ENCODE peak calls at places on chromosomes 5 and 9, in eight cellular contexts. M, L, Y, H, X, F, O and G are unnamed samples.

GRCh38 chr9:136700959-136701664 is 11.3 kb upstream of the DIPK1B start:
- DNase-seq in M (no peak), X (no peak), L (no peak), F (peak; percentile 67), H (no peak), Y (peak; percentile 27), O (no peak), G (peak; percentile 69)

GRCh38 chr5:18553269-18553668 is 919.0 kb downstream of the TAF11L14 start:
- DNase-seq in F (no peak), L (no peak), H (no peak), M (no peak), O (no peak), Y (no peak), X (no peak), G (no peak)

GRCh38 chr5:141919218-141920129 is 4.2 kb upstream of the DELE1 start:
- DNase-seq in M (no peak), F (no peak), O (no peak), Y (no peak), L (no peak), H (no peak), X (no peak), G (no peak)

GRCh38 chr9:131273146-131273545 is 3.2 kb downstream of the FAM78A start:
- DNase-seq in Y (no peak), F (no peak), H (no peak), O (no peak), M (no peak), L (no peak), X (no peak), G (no peak)

GRCh38 chr5:62596096-62596495 is 17.5 kb downstream of the LRRC70 start:
- DNase-seq in L (no peak), M (no peak), X (no peak), Y (no peak), F (no peak), O (no peak), H (no peak), G (no peak)

GRCh38 chr5:56148453-56148971 is 84.6 kb downstream of the ANKRD55 start:
- DNase-seq in X (no peak), H (no peak), M (no peak), O (no peak), L (no peak), F (peak; percentile 43), Y (no peak), G (no peak)

GRCh38 chr9:137484551-137485315 is 25.6 kb upstream of the NSMF start:
- DNase-seq in L (no peak), F (no peak), O (no peak), H (no peak), Y (no peak), M (no peak), X (no peak), G (no peak)

GRCh38 chr5:143842920-143843319 is 31.0 kb downstream of the HMHB1 start:
- DNase-seq in X (no peak), M (no peak), L (no peak), O (no peak), F (no peak), H (no peak), Y (no peak), G (no peak)

GRCh38 chr9:242461-243080 is 27.9 kb downstream of the DOCK8 start:
- DNase-seq in Y (no peak), F (no peak), M (no peak), H (no peak), X (no peak), L (no peak), O (no peak), G (no peak)

GRCh38 chr9:97386265-97386633 is 25.6 kb upstream of the TDRD7 start:
- DNase-seq in L (no peak), X (no peak), H (no peak), F (no peak), M (no peak), O (no peak), Y (no peak), G (no peak)

GRCh38 chr5:439636-440035 is 3.3 kb upstream of the EXOC3 start:
- DNase-seq in X (no peak), L (no peak), H (no peak), O (no peak), M (no peak), F (no peak), Y (no peak), G (no peak)

GRCh38 chr5:87268970-87269377 is 1.3 kb downstream of the RASA1 start:
- DNase-seq in H (no peak), O (no peak), X (no peak), M (no peak), Y (no peak), L (no peak), F (no peak), G (no peak)

GRCh38 chr5:179195561-179196419 is 135.6 kb downstream of the ZNF354C start:
- DNase-seq in M (no peak), Y (no peak), H (no peak), F (no peak), X (no peak), L (no peak), O (no peak), G (no peak)

GRCh38 chr9:136858844-136859757 is 7.0 kb downstream of the MAMDC4 start:
- DNase-seq in H (no peak), O (no peak), X (no peak), M (no peak), Y (no peak), F (no peak), L (no peak), G (no peak)

GRCh38 chr5:136408996-136409395 is 43.7 kb upstream of the TRPC7 start:
- DNase-seq in X (no peak), L (no peak), O (no peak), F (no peak), H (no peak), M (no peak), Y (no peak), G (no peak)

GRCh38 chr5:2996687-2997086 is 245.2 kb upstream of the IRX2 start:
- DNase-seq in H (no peak), M (no peak), O (no peak), L (no peak), Y (no peak), F (no peak), X (no peak), G (no peak)

GRCh38 chr9:114633452-114634089 is 22.5 kb downstream of the TMEM268 start:
- DNase-seq in F (no peak), M (no peak), H (no peak), X (no peak), O (no peak), Y (no peak), L (no peak), G (no peak)

GRCh38 chr9:108040783-108041182 is 551.2 kb upstream of the KLF4 start:
- DNase-seq in F (no peak), H (no peak), O (no peak), L (no peak), M (no peak), Y (no peak), X (no peak), G (no peak)

GRCh38 chr5:17005087-17005828 is 69.2 kb upstream of the MYO10 start:
- DNase-seq in O (no peak), Y (no peak), L (no peak), F (no peak), X (no peak), M (no peak), H (no peak), G (no peak)

GRCh38 chr5:111013011-111013410 is 58.5 kb upstream of the TSLP start:
- DNase-seq in L (no peak), M (no peak), Y (no peak), H (no peak), O (no peak), X (no peak), F (no peak), G (no peak)

GRCh38 chr5:73692166-73692640 is 66.2 kb downstream of the ARHGEF28 start:
- DNase-seq in F (no peak), L (no peak), Y (no peak), M (no peak), O (no peak), H (no peak), X (peak; percentile 18), G (no peak)

GRCh38 chr5:174159327-174160247 is 114.1 kb downstream of the NSG2 start:
- DNase-seq in F (no peak), X (no peak), M (no peak), Y (no peak), L (no peak), H (no peak), O (no peak), G (no peak)

GRCh38 chr5:15600035-15600434 is 100.1 kb downstream of the FBXL7 start:
- DNase-seq in M (no peak), O (no peak), H (no peak), X (no peak), F (no peak), L (no peak), Y (no peak), G (no peak)

GRCh38 chr5:121144764-121145163 is 680.7 kb downstream of the PRR16 start:
- DNase-seq in H (no peak), X (no peak), L (no peak), O (no peak), Y (no peak), F (no peak), M (no peak), G (no peak)

GRCh38 chr9:111305914-111306313 is 24.1 kb downstream of the OR2K2 start:
- DNase-seq in H (no peak), Y (no peak), F (no peak), X (no peak), L (no peak), M (no peak), O (no peak), G (no peak)

GRCh38 chr9:74500584-74500924 is 3.4 kb downstream of the RORB start:
- DNase-seq in H (no peak), L (no peak), X (no peak), Y (no peak), F (no peak), O (no peak), M (no peak), G (no peak)

GRCh38 chr5:42992035-42992570 is 48.0 kb downstream of the ANXA2R start:
- DNase-seq in X (no peak), M (no peak), Y (peak; percentile 66), H (peak; percentile 66), F (peak; percentile 75), L (peak; percentile 93), O (peak; percentile 53), G (peak; percentile 81)

GRCh38 chr5:54707841-54708240 is 190.3 kb downstream of the SNX18 start:
- DNase-seq in L (no peak), M (no peak), X (no peak), F (no peak), O (no peak), Y (no peak), H (no peak), G (no peak)

GRCh38 chr9:18910435-18910834 is 122.6 kb downstream of the SAXO1 start:
- DNase-seq in Y (no peak), M (no peak), L (no peak), F (no peak), O (no peak), X (no peak), H (no peak), G (no peak)

GRCh38 chr9:137786511-137786920 is 91.1 kb upstream of the CACNA1B start:
- DNase-seq in Y (no peak), F (no peak), O (no peak), X (no peak), L (no peak), M (no peak), H (no peak), G (no peak)

GRCh38 chr9:136095028-136095494 is at the start of gene NACC2:
- DNase-seq in F (no peak), X (no peak), Y (no peak), M (peak; percentile 73), H (no peak), L (no peak), O (no peak), G (no peak)

GRCh38 chr5:109099081-109099480 is 310.7 kb downstream of the PJA2 start:
- DNase-seq in X (no peak), H (no peak), L (no peak), F (no peak), O (no peak), Y (no peak), M (no peak), G (no peak)

GRCh38 chr5:115349001-115349817 is 52.8 kb upstream of the CCDC112 start:
- DNase-seq in F (no peak), X (peak; percentile 49), O (no peak), H (no peak), M (no peak), L (peak; percentile 47), Y (no peak), G (no peak)

GRCh38 chr5:157463621-157464407 is 3.8 kb downstream of the NIPAL4 start:
- DNase-seq in M (no peak), Y (no peak), F (no peak), L (no peak), X (no peak), O (no peak), H (no peak), G (no peak)